ENCODE peak calls at places on chromosome 18, in four cellular contexts. One of them, this sample, is unnamed.

GRCh38 chr18:67410671-67411070 is 105.8 kb downstream of the DSEL start:
- DNase-seq in AG10803: peak; percentile 49
- DNase-seq in stimulated activated CD4-positive, alpha-beta T cell treated with anti-CD3 and anti-CD28 coated beads, Interleukin-15, amount 100 ng/mL, for 24 hours: no peak
- DNase-seq in vagina: no peak
- DNase-seq in this sample: peak; percentile 24

GRCh38 chr18:79481041-79481790 is 85.5 kb downstream of the NFATC1 start:
- DNase-seq in AG10803: no peak
- DNase-seq in stimulated activated CD4-positive, alpha-beta T cell treated with anti-CD3 and anti-CD28 coated beads, Interleukin-15, amount 100 ng/mL, for 24 hours: no peak
- DNase-seq in vagina: no peak
- DNase-seq in this sample: no peak

GRCh38 chr18:31819106-31819924 is 58.6 kb upstream of the SLC25A52 start:
- DNase-seq in AG10803: peak; percentile 49
- DNase-seq in vagina: no peak
- DNase-seq in stimulated activated CD4-positive, alpha-beta T cell treated with anti-CD3 and anti-CD28 coated beads, Interleukin-15, amount 100 ng/mL, for 24 hours: no peak
- DNase-seq in this sample: peak; percentile 69

GRCh38 chr18:32037616-32038015 is 19.0 kb downstream of the RNF125 start:
- DNase-seq in AG10803: no peak
- DNase-seq in vagina: no peak
- DNase-seq in stimulated activated CD4-positive, alpha-beta T cell treated with anti-CD3 and anti-CD28 coated beads, Interleukin-15, amount 100 ng/mL, for 24 hours: no peak
- DNase-seq in this sample: no peak

GRCh38 chr18:40904295-40904694 is 1050.7 kb upstream of the PIK3C3 start:
- DNase-seq in stimulated activated CD4-positive, alpha-beta T cell treated with anti-CD3 and anti-CD28 coated beads, Interleukin-15, amount 100 ng/mL, for 24 hours: no peak
- DNase-seq in vagina: no peak
- DNase-seq in AG10803: no peak
- DNase-seq in this sample: peak; percentile 9

GRCh38 chr18:54608008-54608642 is 17.1 kb downstream of the DYNAP start:
- DNase-seq in AG10803: peak; percentile 11
- DNase-seq in vagina: no peak
- DNase-seq in stimulated activated CD4-positive, alpha-beta T cell treated with anti-CD3 and anti-CD28 coated beads, Interleukin-15, amount 100 ng/mL, for 24 hours: no peak
- DNase-seq in this sample: peak; percentile 19

GRCh38 chr18:6627621-6628020 is 101.9 kb upstream of the ARHGAP28 start:
- DNase-seq in stimulated activated CD4-positive, alpha-beta T cell treated with anti-CD3 and anti-CD28 coated beads, Interleukin-15, amount 100 ng/mL, for 24 hours: no peak
- DNase-seq in AG10803: peak; percentile 44
- DNase-seq in vagina: no peak
- DNase-seq in this sample: peak; percentile 48

GRCh38 chr18:22999212-22999611 is 66.1 kb downstream of the RBBP8 start:
- DNase-seq in vagina: no peak
- DNase-seq in stimulated activated CD4-positive, alpha-beta T cell treated with anti-CD3 and anti-CD28 coated beads, Interleukin-15, amount 100 ng/mL, for 24 hours: no peak
- DNase-seq in AG10803: peak; percentile 33
- DNase-seq in this sample: peak; percentile 45

GRCh38 chr18:58671941-58672565 is 788 bp downstream of the MALT1 start:
- DNase-seq in stimulated activated CD4-positive, alpha-beta T cell treated with anti-CD3 and anti-CD28 coated beads, Interleukin-15, amount 100 ng/mL, for 24 hours: no peak
- DNase-seq in AG10803: peak; percentile 66
- DNase-seq in vagina: no peak
- DNase-seq in this sample: peak; percentile 73

GRCh38 chr18:32208012-32208411 is 18.2 kb downstream of the MEP1B start:
- DNase-seq in vagina: no peak
- DNase-seq in AG10803: no peak
- DNase-seq in stimulated activated CD4-positive, alpha-beta T cell treated with anti-CD3 and anti-CD28 coated beads, Interleukin-15, amount 100 ng/mL, for 24 hours: no peak
- DNase-seq in this sample: no peak

GRCh38 chr18:46497129-46497528 is 159.9 kb downstream of the LOXHD1 start:
- DNase-seq in vagina: no peak
- DNase-seq in stimulated activated CD4-positive, alpha-beta T cell treated with anti-CD3 and anti-CD28 coated beads, Interleukin-15, amount 100 ng/mL, for 24 hours: peak; percentile 38
- DNase-seq in AG10803: no peak
- DNase-seq in this sample: peak; percentile 46

GRCh38 chr18:34837769-34838194 is 127.7 kb downstream of the DTNA start:
- DNase-seq in vagina: no peak
- DNase-seq in AG10803: peak; percentile 31
- DNase-seq in stimulated activated CD4-positive, alpha-beta T cell treated with anti-CD3 and anti-CD28 coated beads, Interleukin-15, amount 100 ng/mL, for 24 hours: no peak
- DNase-seq in this sample: no peak

GRCh38 chr18:59388180-59388579 is 29.1 kb upstream of the LMAN1 start:
- DNase-seq in vagina: no peak
- DNase-seq in stimulated activated CD4-positive, alpha-beta T cell treated with anti-CD3 and anti-CD28 coated beads, Interleukin-15, amount 100 ng/mL, for 24 hours: no peak
- DNase-seq in AG10803: no peak
- DNase-seq in this sample: no peak

This sample was measured in GM23248.